ENCODE peak calls at places on chromosome 22, in six cellular contexts. D, N, E, A, S and I are unnamed samples.

GRCh38 chr22:38163844-38164577 is 17.6 kb downstream of the PLA2G6 start:
- DNase-seq in N (no peak), S (no peak), A (no peak), E (peak), D (no peak), I (no peak)

GRCh38 chr22:50531546-50532352 is 1.9 kb upstream of the TYMP start:
- DNase-seq in A (peak), D (peak), N (no peak), E (peak), S (no peak), I (peak)

GRCh38 chr22:27682438-27682837 is 119.1 kb downstream of the MN1 start:
- DNase-seq in D (no peak), E (no peak), N (no peak), A (no peak), S (peak), I (no peak)

GRCh38 chr22:40215266-40215665 is 37.5 kb downstream of the TNRC6B start:
- DNase-seq in E (no peak), A (no peak), D (no peak), N (peak), S (no peak), I (no peak)

GRCh38 chr22:49010901-49011300 is 816.8 kb downstream of the BRD1 start:
- DNase-seq in N (no peak), E (peak), S (no peak), D (no peak), A (no peak), I (peak)

GRCh38 chr22:23899042-23899745 is 5.0 kb downstream of the MIF start:
- DNase-seq in N (no peak), S (no peak), D (no peak), E (no peak), A (no peak), I (no peak)

GRCh38 chr22:26712158-26712557 is 54.8 kb downstream of the MIAT start:
- DNase-seq in D (no peak), N (no peak), A (no peak), E (no peak), S (no peak), I (no peak)

GRCh38 chr22:35839811-35840739 is 122.4 kb downstream of the APOL5 start:
- DNase-seq in S (peak), A (no peak), N (peak), E (peak), D (no peak), I (peak)

GRCh38 chr22:30045001-30045887 is 35.0 kb upstream of the HORMAD2 start:
- DNase-seq in A (no peak), N (no peak), S (peak), D (no peak), E (peak), I (no peak)

GRCh38 chr22:29509298-29509697 is 29.3 kb downstream of the NEFH start:
- DNase-seq in S (no peak), N (no peak), A (no peak), D (no peak), E (no peak), I (peak)

GRCh38 chr22:26660961-26661578 is 3.7 kb downstream of the MIAT start:
- DNase-seq in D (no peak), N (no peak), E (no peak), A (no peak), S (no peak), I (peak)

GRCh38 chr22:16776088-16776487 is 49.1 kb downstream of the XKR3 start:
- DNase-seq in N (no peak), E (no peak), A (no peak), D (no peak), S (no peak), I (no peak)

GRCh38 chr22:20023214-20023613 is 2.3 kb downstream of the TANGO2 start:
- DNase-seq in S (no peak), D (no peak), N (no peak), E (peak), A (no peak), I (no peak)

GRCh38 chr22:45868586-45869443 is 108.1 kb downstream of the WNT7B start:
- DNase-seq in A (no peak), N (no peak), E (peak), D (no peak), S (no peak), I (peak)

GRCh38 chr22:20503816-20504215 is 3.6 kb upstream of the MED15 start:
- DNase-seq in A (no peak), D (no peak), N (no peak), S (no peak), E (no peak), I (no peak)

GRCh38 chr22:38951734-38952133 is 5.7 kb upstream of the APOBEC3A start:
- DNase-seq in A (no peak), D (no peak), N (no peak), S (no peak), E (no peak), I (no peak)

GRCh38 chr22:47178339-47178738 is 415.9 kb downstream of the TBC1D22A start:
- DNase-seq in S (no peak), A (no peak), N (no peak), E (no peak), D (no peak), I (peak)

GRCh38 chr22:19878461-19879247 is 24.0 kb upstream of the GNB1L start:
- DNase-seq in D (no peak), S (no peak), A (no peak), E (peak), N (peak), I (peak)

GRCh38 chr22:38135133-38135706 is 24.7 kb upstream of the BAIAP2L2 start:
- DNase-seq in S (no peak), A (no peak), N (peak), E (peak), D (peak), I (no peak)

GRCh38 chr22:36455571-36456458 is 25.6 kb downstream of the TXN2 start:
- DNase-seq in N (no peak), A (no peak), S (no peak), D (no peak), E (no peak), I (peak)

GRCh38 chr22:20430101-20430640 is 7.5 kb downstream of the SCARF2 start:
- DNase-seq in A (no peak), N (no peak), D (no peak), E (peak), S (no peak), I (peak)

GRCh38 chr22:37137903-37138665 is 11.6 kb downstream of the IL2RB start:
- DNase-seq in E (no peak), D (no peak), A (peak), N (no peak), S (no peak), I (no peak)

GRCh38 chr22:31957970-31958594 is 13.7 kb downstream of the YWHAH start:
- DNase-seq in E (no peak), A (no peak), N (no peak), D (no peak), S (no peak), I (peak)

GRCh38 chr22:38454361-38455062 is 487 bp downstream of the KCNJ4 start:
- DNase-seq in A (no peak), D (peak), N (no peak), S (no peak), E (no peak), I (no peak)

GRCh38 chr22:46108564-46109473 is 41.5 kb upstream of the PPARA start:
- DNase-seq in E (peak), D (no peak), S (peak), N (no peak), A (no peak), I (no peak)

GRCh38 chr22:38299758-38300157 is 17.5 kb downstream of the CSNK1E start:
- DNase-seq in D (no peak), N (no peak), A (no peak), S (no peak), E (no peak), I (no peak)

GRCh38 chr22:47167056-47167455 is 404.6 kb downstream of the TBC1D22A start:
- DNase-seq in S (no peak), A (no peak), N (no peak), E (peak), D (no peak), I (peak)

GRCh38 chr22:45908961-45909360 is 68.0 kb downstream of the WNT7B start:
- DNase-seq in D (no peak), N (no peak), S (no peak), A (no peak), E (no peak), I (no peak)

GRCh38 chr22:44622147-44622427 is 79.9 kb upstream of the PRR5 start:
- DNase-seq in D (no peak), A (no peak), N (no peak), E (no peak), S (no peak), I (peak)

GRCh38 chr22:45918455-45919370 is 58.2 kb downstream of the WNT7B start:
- DNase-seq in S (no peak), N (no peak), D (no peak), A (no peak), E (no peak), I (no peak)

GRCh38 chr22:35596821-35597220 is 20.3 kb downstream of the MB start:
- DNase-seq in S (no peak), N (no peak), D (no peak), A (no peak), E (peak), I (no peak)

GRCh38 chr22:40325315-40325714 is 21.0 kb upstream of the ADSL start:
- DNase-seq in E (no peak), D (no peak), A (peak), N (no peak), S (no peak), I (no peak)

GRCh38 chr22:27349456-27349855 is 452.1 kb downstream of the MN1 start:
- DNase-seq in A (no peak), N (peak), D (no peak), E (no peak), S (no peak), I (no peak)

GRCh38 chr22:50734986-50735738 is 2.8 kb upstream of the ACR start:
- DNase-seq in N (no peak), A (no peak), E (peak), D (no peak), S (no peak), I (peak)